ENCODE peak calls at places on chromosomes 16 and 17, in four cellular contexts. One of them, this sample, is unnamed.

GRCh38 chr16:16045879-16046278 is 96.5 kb downstream of the ABCC1 start:
- DNase-seq in activated effector memory CD4-positive, alpha-beta T cell treated with anti-CD3 and anti-CD28 coated beads, Interleukin-2, amount 50 U/mL, for 16 hours: no peak
- DNase-seq in epithelial cell of prostate: no peak
- DNase-seq in uterus: no peak
- DNase-seq in this sample: no peak

GRCh38 chr16:29646947-29647346 is 16.1 kb upstream of the SPN start:
- DNase-seq in activated effector memory CD4-positive, alpha-beta T cell treated with anti-CD3 and anti-CD28 coated beads, Interleukin-2, amount 50 U/mL, for 16 hours: no peak
- DNase-seq in epithelial cell of prostate: no peak
- DNase-seq in uterus: no peak
- DNase-seq in this sample: no peak

GRCh38 chr16:4507588-4508345 is 30.8 kb downstream of the CDIP1 start:
- DNase-seq in activated effector memory CD4-positive, alpha-beta T cell treated with anti-CD3 and anti-CD28 coated beads, Interleukin-2, amount 50 U/mL, for 16 hours: no peak
- DNase-seq in epithelial cell of prostate: no peak
- DNase-seq in uterus: no peak
- DNase-seq in this sample: no peak

GRCh38 chr16:907361-907760 is 63.4 kb downstream of the LMF1 start:
- DNase-seq in activated effector memory CD4-positive, alpha-beta T cell treated with anti-CD3 and anti-CD28 coated beads, Interleukin-2, amount 50 U/mL, for 16 hours: no peak
- DNase-seq in epithelial cell of prostate: no peak
- DNase-seq in uterus: no peak
- DNase-seq in this sample: no peak

GRCh38 chr16:31484491-31485171 is 1.7 kb downstream of the SLC5A2 start:
- DNase-seq in activated effector memory CD4-positive, alpha-beta T cell treated with anti-CD3 and anti-CD28 coated beads, Interleukin-2, amount 50 U/mL, for 16 hours: no peak
- DNase-seq in epithelial cell of prostate: no peak
- DNase-seq in uterus: no peak
- DNase-seq in this sample: peak; percentile 93

GRCh38 chr17:31147507-31148202 is 52.9 kb downstream of the NF1 start:
- DNase-seq in activated effector memory CD4-positive, alpha-beta T cell treated with anti-CD3 and anti-CD28 coated beads, Interleukin-2, amount 50 U/mL, for 16 hours: no peak
- DNase-seq in epithelial cell of prostate: no peak
- DNase-seq in uterus: no peak
- DNase-seq in this sample: no peak

GRCh38 chr17:72362466-72363335 is 241.9 kb downstream of the SOX9 start:
- DNase-seq in activated effector memory CD4-positive, alpha-beta T cell treated with anti-CD3 and anti-CD28 coated beads, Interleukin-2, amount 50 U/mL, for 16 hours: peak; percentile 27
- DNase-seq in epithelial cell of prostate: peak; percentile 88
- DNase-seq in uterus: no peak
- DNase-seq in this sample: no peak

GRCh38 chr16:84741351-84741791 is 41.6 kb downstream of the USP10 start:
- DNase-seq in activated effector memory CD4-positive, alpha-beta T cell treated with anti-CD3 and anti-CD28 coated beads, Interleukin-2, amount 50 U/mL, for 16 hours: no peak
- DNase-seq in epithelial cell of prostate: no peak
- DNase-seq in uterus: no peak
- DNase-seq in this sample: no peak

GRCh38 chr17:40312893-40313659 is 4.1 kb downstream of the RARA start:
- DNase-seq in activated effector memory CD4-positive, alpha-beta T cell treated with anti-CD3 and anti-CD28 coated beads, Interleukin-2, amount 50 U/mL, for 16 hours: no peak
- DNase-seq in epithelial cell of prostate: no peak
- DNase-seq in uterus: peak; percentile 10
- DNase-seq in this sample: no peak

GRCh38 chr16:31487720-31488629 is 5.1 kb downstream of the SLC5A2 start:
- DNase-seq in activated effector memory CD4-positive, alpha-beta T cell treated with anti-CD3 and anti-CD28 coated beads, Interleukin-2, amount 50 U/mL, for 16 hours: peak; percentile 90
- DNase-seq in epithelial cell of prostate: no peak
- DNase-seq in uterus: peak; percentile 56
- DNase-seq in this sample: peak; percentile 79

GRCh38 chr17:50043290-50044148 is 12.4 kb upstream of the ITGA3 start:
- DNase-seq in activated effector memory CD4-positive, alpha-beta T cell treated with anti-CD3 and anti-CD28 coated beads, Interleukin-2, amount 50 U/mL, for 16 hours: no peak
- DNase-seq in epithelial cell of prostate: no peak
- DNase-seq in uterus: no peak
- DNase-seq in this sample: no peak

This sample was measured in ACHN.